ENCODE peak calls at places on chromosomes 1 and 21, in four cellular contexts. Y is stimulated activated CD8-positive, alpha-beta memory T cell treated with anti-CD3 and anti-CD28 coated beads, Interleukin-12 subunit alpha, Interleukin-12 subunit beta, amount 100 ng/mL, for 4 hours; H is AG04450; G is Karpas-422. C is an unnamed sample.

GRCh38 chr1:244012232-244012631 is 38.9 kb upstream of the ZBTB18 start:
- DNase-seq in Y (no peak), G (no peak), H (peak), C (no peak)

GRCh38 chr1:110787328-110788071 is 85.4 kb upstream of the CD53 start:
- DNase-seq in H (no peak), G (no peak), Y (no peak), C (no peak)

GRCh38 chr1:226810681-226811080 is 59.7 kb upstream of the PSEN2 start:
- DNase-seq in G (no peak), H (no peak), Y (no peak), C (no peak)

GRCh38 chr1:224245188-224245587 is 62.1 kb downstream of the DEGS1 start:
- DNase-seq in Y (no peak), G (peak), H (no peak), C (no peak)

GRCh38 chr1:200376521-200376920 is 33.3 kb downstream of the ZNF281 start:
- DNase-seq in H (no peak), Y (no peak), G (no peak), C (no peak)

GRCh38 chr1:185956881-185957280 is 222.7 kb downstream of the HMCN1 start:
- DNase-seq in H (no peak), Y (no peak), G (no peak), C (no peak)

GRCh38 chr1:38923607-38924006 is 18.0 kb downstream of the RHBDL2 start:
- DNase-seq in G (no peak), H (no peak), Y (no peak), C (no peak)

GRCh38 chr1:3275471-3276340 is 178.8 kb upstream of the ARHGEF16 start:
- DNase-seq in Y (no peak), G (no peak), H (no peak), C (no peak)

GRCh38 chr1:22418852-22419480 is 32.7 kb upstream of the ZBTB40 start:
- DNase-seq in H (no peak), G (no peak), Y (no peak), C (no peak)

GRCh38 chr1:161085165-161085564 is 4.2 kb downstream of the NECTIN4 start:
- DNase-seq in Y (no peak), H (no peak), G (no peak), C (no peak)

GRCh38 chr1:239237912-239238311 is 148.5 kb upstream of the CHRM3 start:
- DNase-seq in H (no peak), Y (no peak), G (no peak), C (no peak)

GRCh38 chr21:45262616-45263015 is 25.1 kb downstream of the POFUT2 start:
- DNase-seq in G (peak), H (no peak), Y (no peak), C (no peak)

GRCh38 chr21:42404534-42404933 is 832 bp downstream of the UBASH3A start:
- DNase-seq in Y (no peak), H (no peak), G (no peak), C (no peak)